ENCODE peak calls at places on chromosomes 2 and 18, in four cellular contexts. J is HCT116, X is endothelial cell of umbilical vein, Z is uterus. T is an unnamed sample. For H3K9me3, the result is how much of the 10 kb centered on the place peaks cover.

GRCh38 chr2:174787485-174788205 is 23.4 kb upstream of the CHRNA1 start:
- DNase-seq in J (no peak), Z (no peak), X (peak), T (no peak)

GRCh38 chr18:41378628-41379027 is 576.4 kb upstream of the PIK3C3 start:
- DNase-seq in J (no peak), Z (no peak), X (peak), T (no peak)

GRCh38 chr2:198326431-198326830 is 522.0 kb downstream of the PLCL1 start:
- DNase-seq in J (no peak), X (no peak), Z (no peak), T (no peak)

GRCh38 chr18:63336366-63337099 is 17.0 kb upstream of the BCL2 start:
- DNase-seq in Z (no peak), J (peak), X (peak), T (no peak)

GRCh38 chr2:154698789-154699559 is 479 bp downstream of the KCNJ3 start:
- DNase-seq in J (no peak), X (no peak), Z (no peak), T (peak)

GRCh38 chr2:218980800-218981389 is 4.1 kb downstream of the FEV start:
- DNase-seq in J (no peak), X (no peak), Z (no peak), T (no peak)

GRCh38 chr2:161418715-161419337 is 2.7 kb downstream of the TBR1 start:
- DNase-seq in J (no peak), Z (no peak), X (no peak), T (peak)

GRCh38 chr2:95316466-95317122 is 19.4 kb downstream of the KCNIP3 start:
- DNase-seq in J (no peak), Z (no peak), X (no peak), T (no peak)

GRCh38 chr2:213150315-213150951 is 979 bp downstream of the IKZF2 start:
- DNase-seq in J (no peak), X (no peak), Z (no peak), T (no peak)

GRCh38 chr2:121530563-121531334 is at the start of gene RNU4ATAC:
- DNase-seq in Z (peak), J (peak), X (peak), T (peak)

GRCh38 chr2:120182019-120182560 is 41.1 kb downstream of the TMEM185B start:
- DNase-seq in X (no peak), J (no peak), Z (no peak), T (no peak)

GRCh38 chr2:197433770-197434438 is 924 bp downstream of the SF3B1 start:
- DNase-seq in Z (no peak), X (peak), J (no peak), T (no peak)

GRCh38 chr18:68937204-68937603 is 139.3 kb downstream of the CCDC102B start:
- DNase-seq in Z (no peak), X (no peak), J (no peak), T (no peak)

GRCh38 chr2:182666674-182667320 is 49.3 kb upstream of the DNAJC10 start:
- DNase-seq in X (peak), J (peak), Z (no peak), T (no peak)

GRCh38 chr2:97737421-97738235 is 24.3 kb downstream of the ZAP70 start:
- DNase-seq in Z (no peak), J (no peak), X (no peak), T (peak)

GRCh38 chr2:216246741-216247140 is 125.5 kb downstream of the MARCHF4 start:
- DNase-seq in X (no peak), Z (no peak), J (no peak), T (no peak)

GRCh38 chr2:221567809-221568208 is 4.3 kb downstream of the EPHA4 start:
- DNase-seq in Z (no peak), J (no peak), X (no peak), T (no peak)

GRCh38 chr18:39772155-39772919 is 2182.7 kb upstream of the PIK3C3 start:
- DNase-seq in J (no peak), Z (no peak), X (no peak), T (no peak)

GRCh38 chr18:5890261-5890605 is 5.1 kb downstream of the TMEM200C start:
- DNase-seq in Z (no peak), J (no peak), X (no peak), T (no peak)

GRCh38 chr2:152491139-152491472 is 156.1 kb downstream of the FMNL2 start:
- DNase-seq in X (peak), Z (peak), J (no peak), T (no peak)

GRCh38 chr18:24219561-24220317 is 80.9 kb downstream of the CABYR start:
- DNase-seq in Z (no peak), X (no peak), J (no peak), T (no peak)

GRCh38 chr2:110741491-110741980 is 9.2 kb downstream of the ACOXL start:
- DNase-seq in X (no peak), J (no peak), Z (no peak), T (no peak)

GRCh38 chr2:6865346-6866238 is at the start of gene CMPK2:
- DNase-seq in X (peak), Z (peak), J (no peak), T (peak)

GRCh38 chr2:168726375-168726774 is 76.1 kb upstream of the NOSTRIN start:
- DNase-seq in J (no peak), X (no peak), Z (no peak), T (no peak)

GRCh38 chr2:168727904-168728470 is 74.5 kb upstream of the NOSTRIN start:
- DNase-seq in X (no peak), Z (no peak), J (no peak), T (no peak)

GRCh38 chr2:168719446-168719845 is 83.0 kb upstream of the NOSTRIN start:
- DNase-seq in Z (no peak), X (no peak), J (no peak), T (no peak)

GRCh38 chr2:168722592-168722991 is 79.8 kb upstream of the NOSTRIN start:
- DNase-seq in X (peak), Z (peak), J (no peak), T (no peak)

GRCh38 chr2:168723494-168723893 is 78.9 kb upstream of the NOSTRIN start:
- DNase-seq in J (no peak), Z (no peak), X (no peak), T (no peak)
- TF ChIP-seq POLR2A in J (no peak), Z (no peak), X (no peak), T (no peak)

GRCh38 chr2:455913-456312 is 168.0 kb upstream of the ALKAL2 start:
- DNase-seq in X (no peak), Z (no peak), J (no peak), T (no peak)

GRCh38 chr2:457287-457686 is 169.4 kb upstream of the ALKAL2 start:
- DNase-seq in Z (no peak), X (no peak), J (no peak), T (no peak)

GRCh38 chr2:460861-461260 is 173.0 kb upstream of the ALKAL2 start:
- DNase-seq in J (no peak), X (no peak), Z (no peak), T (no peak)

GRCh38 chr2:457792-458430 is 170.0 kb upstream of the ALKAL2 start:
- DNase-seq in Z (no peak), J (no peak), X (no peak), T (no peak)

DNA sequence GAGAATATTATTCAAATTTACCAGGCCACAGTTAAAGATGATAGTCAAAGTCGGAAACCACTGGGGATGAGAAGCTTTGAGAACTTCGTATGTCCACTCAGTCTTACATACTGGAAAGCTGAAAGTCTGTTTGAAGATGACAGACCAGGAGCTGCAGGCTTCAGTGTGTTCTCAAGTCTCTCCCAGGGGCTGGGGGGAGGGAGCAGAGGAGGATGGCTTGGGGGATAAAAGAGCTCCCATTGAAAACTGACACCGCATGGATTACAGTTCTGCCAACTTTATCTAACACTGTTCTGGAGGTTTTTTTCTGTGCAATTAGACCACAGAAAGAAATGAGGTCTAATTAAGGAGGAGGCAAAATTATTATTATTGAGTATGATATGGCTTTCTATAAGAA is 170.5 kb upstream of the ALKAL2 start:
- DNase-seq in X (no peak), Z (no peak), J (no peak), T (no peak)
- H3K9me3 ChIP-seq in X (under half), Z (under half), J (under half), T (under half)

GRCh38 chr2:75539955-75540716 is 20.6 kb downstream of the EVA1A start:
- DNase-seq in X (no peak), Z (no peak), J (no peak), T (no peak)
- TF ChIP-seq CTCF in X (no peak), Z (no peak), J (no peak), T (no peak)

GRCh38 chr2:55168221-55169154 is 63.6 kb downstream of the CLHC1 start:
- DNase-seq in Z (peak), X (peak), J (peak), T (peak)
- TF ChIP-seq POLR2A in Z (no peak), X (no peak), J (no peak), T (no peak)

GRCh38 chr18:55085557-55086285 is 126.5 kb upstream of the CCDC68 start:
- DNase-seq in X (no peak), Z (no peak), J (no peak), T (no peak)
- H3K9me3 ChIP-seq in X (under half), Z (under half), J (under half), T (under half)

GRCh38 chr2:45612265-45612664 is 1.2 kb upstream of the SRBD1 start:
- DNase-seq in X (peak), Z (no peak), J (no peak), T (no peak)

GRCh38 chr2:45611020-45611737 is at the start of gene SRBD1:
- DNase-seq in X (peak), Z (peak), J (peak), T (peak)

GRCh38 chr2:45610281-45611019 is 617 bp downstream of the SRBD1 start:
- DNase-seq in J (peak), X (peak), Z (peak), T (peak)

GRCh38 chr2:45606801-45607200 is 4.3 kb downstream of the SRBD1 start:
- DNase-seq in J (no peak), Z (no peak), X (peak), T (no peak)

GRCh38 chr2:45607701-45608100 is 3.4 kb downstream of the SRBD1 start:
- DNase-seq in J (peak), Z (no peak), X (peak), T (no peak)
- TF ChIP-seq CTCF in J (peak), Z (no peak), X (peak), T (no peak)